ENCODE peak calls at places on chromosomes 16 and 17, in six cellular contexts. One of them, this sample, is unnamed. For H3K4me1 and H3K27me3, the result is how much of the 10 kb centered on the place peaks cover.

GRCh38 chr16:68961778-68962402 is 118.6 kb downstream of the TANGO6 start:
- DNase-seq in CD4-positive, alpha-beta memory T cell: no peak
- DNase-seq in K562: no peak
- DNase-seq in adipocyte: no peak
- DNase-seq in CD8-positive, alpha-beta memory T cell: no peak
- DNase-seq in GM23248: no peak
- DNase-seq in this sample: no peak

GRCh38 chr17:27633312-27634025 is 2.5 kb downstream of the LGALS9 start:
- DNase-seq in CD8-positive, alpha-beta memory T cell: no peak
- DNase-seq in adipocyte: no peak
- DNase-seq in CD4-positive, alpha-beta memory T cell: no peak
- DNase-seq in GM23248: no peak
- DNase-seq in K562: peak
- DNase-seq in this sample: no peak

GRCh38 chr17:63443053-63443452 is 3.1 kb downstream of the CYB561 start:
- DNase-seq in adipocyte: no peak
- DNase-seq in CD8-positive, alpha-beta memory T cell: no peak
- DNase-seq in GM23248: no peak
- DNase-seq in K562: no peak
- DNase-seq in CD4-positive, alpha-beta memory T cell: no peak
- DNase-seq in this sample: no peak

GRCh38 chr16:61823326-61823725 is 212.9 kb downstream of the CDH8 start:
- DNase-seq in CD8-positive, alpha-beta memory T cell: no peak
- DNase-seq in GM23248: no peak
- DNase-seq in CD4-positive, alpha-beta memory T cell: no peak
- DNase-seq in K562: no peak
- DNase-seq in adipocyte: no peak
- DNase-seq in this sample: no peak

GRCh38 chr17:60901222-60901621 is 223.6 kb downstream of the BCAS3 start:
- DNase-seq in GM23248: peak
- DNase-seq in CD8-positive, alpha-beta memory T cell: no peak
- DNase-seq in adipocyte: peak
- DNase-seq in K562: no peak
- DNase-seq in CD4-positive, alpha-beta memory T cell: no peak
- DNase-seq in this sample: no peak

GRCh38 chr16:61879306-61879705 is 156.9 kb downstream of the CDH8 start:
- DNase-seq in K562: no peak
- DNase-seq in CD8-positive, alpha-beta memory T cell: no peak
- DNase-seq in adipocyte: no peak
- DNase-seq in CD4-positive, alpha-beta memory T cell: no peak
- DNase-seq in GM23248: no peak
- DNase-seq in this sample: no peak

GRCh38 chr17:35605753-35606152 is 18.6 kb downstream of the AP2B1 start:
- DNase-seq in CD4-positive, alpha-beta memory T cell: no peak
- DNase-seq in GM23248: peak
- DNase-seq in adipocyte: peak
- DNase-seq in CD8-positive, alpha-beta memory T cell: no peak
- DNase-seq in K562: no peak
- DNase-seq in this sample: no peak

GRCh38 chr16:20833081-20833480 is 26.8 kb downstream of the REXO5 start:
- DNase-seq in GM23248: no peak
- DNase-seq in adipocyte: no peak
- DNase-seq in K562: no peak
- DNase-seq in CD4-positive, alpha-beta memory T cell: no peak
- DNase-seq in CD8-positive, alpha-beta memory T cell: no peak
- DNase-seq in this sample: no peak

GRCh38 chr16:86452451-86452850 is 57.9 kb upstream of the FOXF1 start:
- DNase-seq in CD4-positive, alpha-beta memory T cell: no peak
- DNase-seq in CD8-positive, alpha-beta memory T cell: no peak
- DNase-seq in K562: no peak
- DNase-seq in GM23248: peak
- DNase-seq in adipocyte: no peak
- DNase-seq in this sample: no peak

GRCh38 chr17:76270770-76271668 is 5.9 kb downstream of the UBALD2 start:
- DNase-seq in CD4-positive, alpha-beta memory T cell: no peak
- DNase-seq in GM23248: no peak
- DNase-seq in CD8-positive, alpha-beta memory T cell: peak
- DNase-seq in adipocyte: no peak
- DNase-seq in K562: no peak
- DNase-seq in this sample: no peak

GRCh38 chr16:50762241-50762640 is 20.4 kb downstream of the CYLD start:
- DNase-seq in K562: no peak
- DNase-seq in CD8-positive, alpha-beta memory T cell: no peak
- DNase-seq in GM23248: no peak
- DNase-seq in adipocyte: no peak
- DNase-seq in CD4-positive, alpha-beta memory T cell: no peak
- DNase-seq in this sample: peak

GRCh38 chr17:76476736-76477135 is 9.3 kb downstream of the AANAT start:
- DNase-seq in K562: no peak
- DNase-seq in adipocyte: no peak
- DNase-seq in CD8-positive, alpha-beta memory T cell: no peak
- DNase-seq in GM23248: no peak
- DNase-seq in CD4-positive, alpha-beta memory T cell: no peak
- DNase-seq in this sample: no peak

GRCh38 chr16:5024632-5025031 is 9.1 kb downstream of the NAGPA start:
- DNase-seq in K562: no peak
- DNase-seq in GM23248: peak
- DNase-seq in adipocyte: peak
- DNase-seq in CD8-positive, alpha-beta memory T cell: no peak
- DNase-seq in CD4-positive, alpha-beta memory T cell: no peak
- DNase-seq in this sample: no peak

GRCh38 chr17:80791758-80792284 is 199.8 kb upstream of the CHMP6 start:
- DNase-seq in adipocyte: peak
- DNase-seq in K562: peak
- DNase-seq in CD4-positive, alpha-beta memory T cell: peak
- DNase-seq in CD8-positive, alpha-beta memory T cell: no peak
- DNase-seq in GM23248: peak
- DNase-seq in this sample: no peak

GRCh38 chr17:64133546-64134215 is 3.7 kb upstream of the ERN1 start:
- DNase-seq in GM23248: peak
- DNase-seq in CD4-positive, alpha-beta memory T cell: peak
- DNase-seq in CD8-positive, alpha-beta memory T cell: peak
- DNase-seq in K562: peak
- DNase-seq in adipocyte: peak
- DNase-seq in this sample: peak

GRCh38 chr17:2028234-2028614 is 1.7 kb upstream of the DPH1 start:
- DNase-seq in K562: no peak
- DNase-seq in CD4-positive, alpha-beta memory T cell: no peak
- DNase-seq in adipocyte: no peak
- DNase-seq in GM23248: no peak
- DNase-seq in CD8-positive, alpha-beta memory T cell: no peak
- DNase-seq in this sample: no peak

GRCh38 chr17:54900457-54901229 is at the start of gene TOM1L1:
- DNase-seq in CD4-positive, alpha-beta memory T cell: peak
- DNase-seq in K562: peak
- DNase-seq in adipocyte: peak
- DNase-seq in CD8-positive, alpha-beta memory T cell: no peak
- DNase-seq in GM23248: peak
- DNase-seq in this sample: peak

GRCh38 chr16:29714972-29715371 is 30.8 kb downstream of the C16orf54 start:
- DNase-seq in CD4-positive, alpha-beta memory T cell: no peak
- DNase-seq in adipocyte: no peak
- DNase-seq in GM23248: no peak
- DNase-seq in CD8-positive, alpha-beta memory T cell: no peak
- DNase-seq in K562: no peak
- DNase-seq in this sample: no peak
- H3K4me3 ChIP-seq in CD4-positive, alpha-beta memory T cell: no peak
- H3K4me3 ChIP-seq in adipocyte: no peak
- H3K4me3 ChIP-seq in GM23248: no peak
- H3K4me3 ChIP-seq in CD8-positive, alpha-beta memory T cell: no peak
- H3K4me3 ChIP-seq in K562: no peak
- H3K4me3 ChIP-seq in this sample: no peak

GRCh38 chr17:171871-172270 is 9.6 kb downstream of the DOC2B start:
- DNase-seq in CD4-positive, alpha-beta memory T cell: no peak
- DNase-seq in adipocyte: no peak
- DNase-seq in GM23248: no peak
- DNase-seq in CD8-positive, alpha-beta memory T cell: no peak
- DNase-seq in K562: no peak
- DNase-seq in this sample: no peak
- H3K4me1 ChIP-seq in CD4-positive, alpha-beta memory T cell: under half
- H3K4me1 ChIP-seq in adipocyte: under half
- H3K4me1 ChIP-seq in GM23248: under half
- H3K4me1 ChIP-seq in CD8-positive, alpha-beta memory T cell: under half
- H3K4me1 ChIP-seq in K562: under half
- H3K4me1 ChIP-seq in this sample: under half

DNA sequence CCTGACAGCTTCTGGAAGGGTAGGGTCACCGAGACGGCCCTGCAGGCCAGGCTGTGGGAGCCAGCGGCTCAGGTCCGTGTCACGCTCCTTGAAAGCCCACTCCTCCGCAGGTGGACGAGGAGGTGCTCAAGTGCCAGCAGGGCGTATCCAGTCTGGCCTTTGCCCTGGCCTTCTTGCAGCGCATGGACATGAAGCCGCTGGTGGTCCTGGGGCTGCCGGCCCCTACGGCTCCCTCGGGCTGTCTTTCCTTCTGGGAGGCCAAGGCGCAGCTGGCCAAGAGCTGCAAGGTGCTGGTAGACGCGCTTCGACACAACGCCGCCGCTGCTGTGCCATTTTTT is 1.1 kb downstream of the NAGS start:
- DNase-seq in K562: no peak
- DNase-seq in CD8-positive, alpha-beta memory T cell: no peak
- DNase-seq in CD4-positive, alpha-beta memory T cell: no peak
- DNase-seq in GM23248: no peak
- DNase-seq in adipocyte: no peak
- DNase-seq in this sample: no peak
- H3K27me3 ChIP-seq in K562: under half
- H3K27me3 ChIP-seq in CD8-positive, alpha-beta memory T cell: under half
- H3K27me3 ChIP-seq in CD4-positive, alpha-beta memory T cell: under half
- H3K27me3 ChIP-seq in GM23248: under half
- H3K27me3 ChIP-seq in adipocyte: under half
- H3K27me3 ChIP-seq in this sample: under half

GRCh38 chr17:10135539-10136257 is 62.7 kb downstream of the GAS7 start:
- DNase-seq in GM23248: peak
- DNase-seq in K562: no peak
- DNase-seq in CD4-positive, alpha-beta memory T cell: no peak
- DNase-seq in CD8-positive, alpha-beta memory T cell: no peak
- DNase-seq in adipocyte: peak
- DNase-seq in this sample: no peak
- H3K4me3 ChIP-seq in GM23248: peak
- H3K4me3 ChIP-seq in K562: no peak
- H3K4me3 ChIP-seq in CD4-positive, alpha-beta memory T cell: no peak
- H3K4me3 ChIP-seq in CD8-positive, alpha-beta memory T cell: no peak
- H3K4me3 ChIP-seq in adipocyte: peak
- H3K4me3 ChIP-seq in this sample: no peak

GRCh38 chr17:44865921-44866320 is 18.2 kb downstream of the HIGD1B start:
- DNase-seq in adipocyte: peak
- DNase-seq in CD8-positive, alpha-beta memory T cell: no peak
- DNase-seq in K562: no peak
- DNase-seq in GM23248: peak
- DNase-seq in CD4-positive, alpha-beta memory T cell: no peak
- DNase-seq in this sample: no peak
- H3K4me1 ChIP-seq in adipocyte: under half
- H3K4me1 ChIP-seq in CD8-positive, alpha-beta memory T cell: under half
- H3K4me1 ChIP-seq in K562: under half
- H3K4me1 ChIP-seq in GM23248: under half
- H3K4me1 ChIP-seq in CD4-positive, alpha-beta memory T cell: under half
- H3K4me1 ChIP-seq in this sample: under half

GRCh38 chr17:46788300-46788699 is 30.2 kb downstream of the WNT3 start:
- DNase-seq in GM23248: no peak
- DNase-seq in CD4-positive, alpha-beta memory T cell: no peak
- DNase-seq in adipocyte: no peak
- DNase-seq in K562: no peak
- DNase-seq in CD8-positive, alpha-beta memory T cell: no peak
- DNase-seq in this sample: no peak
- H3K27me3 ChIP-seq in GM23248: under half
- H3K27me3 ChIP-seq in CD4-positive, alpha-beta memory T cell: under half
- H3K27me3 ChIP-seq in adipocyte: under half
- H3K27me3 ChIP-seq in K562: under half
- H3K27me3 ChIP-seq in CD8-positive, alpha-beta memory T cell: under half
- H3K27me3 ChIP-seq in this sample: under half

GRCh38 chr16:490768-491167 is 36.7 kb upstream of the CAPN15 start:
- DNase-seq in CD4-positive, alpha-beta memory T cell: no peak
- DNase-seq in K562: no peak
- DNase-seq in GM23248: no peak
- DNase-seq in CD8-positive, alpha-beta memory T cell: no peak
- DNase-seq in adipocyte: no peak
- DNase-seq in this sample: no peak
- H3K4me3 ChIP-seq in CD4-positive, alpha-beta memory T cell: no peak
- H3K4me3 ChIP-seq in K562: no peak
- H3K4me3 ChIP-seq in GM23248: no peak
- H3K4me3 ChIP-seq in CD8-positive, alpha-beta memory T cell: no peak
- H3K4me3 ChIP-seq in adipocyte: no peak
- H3K4me3 ChIP-seq in this sample: no peak

This sample was measured in HAP-1.